ENCODE peak calls at places on chromosomes 12 and 14, in six cellular contexts. C is left ventricle myocardium inferior, G is heart right ventricle, N is cardiac fibroblast, Z is AG10803, R is Caco-2. H is an unnamed sample.

GRCh38 chr12:75503459-75503858 is 8.0 kb downstream of the KRR1 start:
- DNase-seq in Z (no peak), R (no peak), C (no peak), N (no peak), G (no peak), H (no peak)

GRCh38 chr12:13223176-13223806 is 26.8 kb downstream of the EMP1 start:
- DNase-seq in R (peak; percentile 64), Z (peak; percentile 93), C (no peak), G (no peak), N (peak; percentile 91), H (no peak)

GRCh38 chr12:71456316-71456715 is 16.7 kb downstream of the LGR5 start:
- DNase-seq in N (no peak), C (no peak), G (no peak), Z (no peak), R (no peak), H (no peak)

GRCh38 chr14:66111891-66112290 is 374.3 kb upstream of the CCDC196 start:
- DNase-seq in G (no peak), N (no peak), Z (no peak), C (no peak), R (no peak), H (no peak)

GRCh38 chr14:59336078-59336477 is 129.1 kb downstream of the GPR135 start:
- DNase-seq in R (no peak), G (no peak), C (no peak), Z (no peak), N (peak; percentile 33), H (no peak)

GRCh38 chr14:101335061-101335661 is 226.1 kb upstream of the DIO3 start:
- DNase-seq in C (no peak), G (no peak), N (no peak), Z (no peak), R (peak; percentile 32), H (no peak)

GRCh38 chr12:58850826-58851225 is 69.5 kb downstream of the LRIG3 start:
- DNase-seq in N (no peak), G (no peak), R (no peak), Z (peak; percentile 58), C (no peak), H (no peak)

GRCh38 chr12:93813181-93813580 is 136.0 kb downstream of the CRADD start:
- DNase-seq in Z (peak; percentile 61), R (no peak), C (no peak), N (peak; percentile 55), G (no peak), H (no peak)

GRCh38 chr12:54173906-54174471 is 14.8 kb downstream of the SMUG1 start:
- DNase-seq in C (no peak), Z (no peak), G (no peak), N (no peak), R (no peak), H (no peak)

GRCh38 chr14:38225946-38226345 is 18.2 kb downstream of the SSTR1 start:
- DNase-seq in G (no peak), C (no peak), R (no peak), Z (no peak), N (no peak), H (no peak)

GRCh38 chr12:12182926-12183325 is 83.9 kb downstream of the LRP6 start:
- DNase-seq in Z (peak; percentile 69), G (no peak), R (no peak), N (peak; percentile 40), C (no peak), H (no peak)

GRCh38 chr14:68939893-68940613 is 39.0 kb downstream of the ACTN1 start:
- DNase-seq in C (peak; percentile 80), G (peak; percentile 74), Z (peak; percentile 97), N (peak; percentile 99), R (peak; percentile 43), H (no peak)

GRCh38 chr14:55241673-55242072 is 29.5 kb upstream of the FBXO34 start:
- DNase-seq in N (no peak), C (no peak), R (no peak), G (no peak), Z (no peak), H (no peak)

GRCh38 chr12:82880442-82880901 is 193.8 kb downstream of the TMTC2 start:
- DNase-seq in N (no peak), C (no peak), R (no peak), Z (no peak), G (no peak), H (peak; percentile 50)

GRCh38 chr14:56905282-56905681 is 95.0 kb upstream of the OTX2 start:
- DNase-seq in N (no peak), R (no peak), C (no peak), Z (no peak), G (no peak), H (no peak)

GRCh38 chr14:97120204-97121120 is 323.3 kb downstream of the VRK1 start:
- DNase-seq in C (no peak), N (no peak), R (no peak), G (no peak), Z (no peak), H (no peak)

GRCh38 chr12:94650143-94651056 is at the start of gene TMCC3:
- DNase-seq in Z (no peak), R (peak; percentile 29), G (peak; percentile 58), C (peak; percentile 51), N (peak; percentile 27), H (no peak)

GRCh38 chr14:61183486-61183885 is 97.7 kb downstream of the TMEM30B start:
- DNase-seq in R (no peak), G (no peak), N (peak; percentile 40), Z (peak; percentile 41), C (no peak), H (no peak)

GRCh38 chr12:132603240-132604107 is 6.9 kb downstream of the LRCOL1 start:
- DNase-seq in Z (no peak), C (no peak), N (no peak), R (no peak), G (no peak), H (no peak)
- H3K4me3 ChIP-seq in Z (no peak overlapping the region), C (peak overlapping the region; percentile 66), N (no peak overlapping the region), R (no peak overlapping the region), G (peak overlapping the region; percentile 64), H (no peak overlapping the region)

GRCh38 chr12:48980953-48981756 is 3.0 kb downstream of the WNT1 start:
- DNase-seq in N (no peak), C (no peak), G (no peak), R (peak; percentile 84), Z (no peak), H (no peak)
- TF ChIP-seq CTCF in N (peak; percentile 17), C (peak; percentile 12), G (peak; percentile 16), R (peak; percentile 76), Z (no peak), H (no peak)

DNA sequence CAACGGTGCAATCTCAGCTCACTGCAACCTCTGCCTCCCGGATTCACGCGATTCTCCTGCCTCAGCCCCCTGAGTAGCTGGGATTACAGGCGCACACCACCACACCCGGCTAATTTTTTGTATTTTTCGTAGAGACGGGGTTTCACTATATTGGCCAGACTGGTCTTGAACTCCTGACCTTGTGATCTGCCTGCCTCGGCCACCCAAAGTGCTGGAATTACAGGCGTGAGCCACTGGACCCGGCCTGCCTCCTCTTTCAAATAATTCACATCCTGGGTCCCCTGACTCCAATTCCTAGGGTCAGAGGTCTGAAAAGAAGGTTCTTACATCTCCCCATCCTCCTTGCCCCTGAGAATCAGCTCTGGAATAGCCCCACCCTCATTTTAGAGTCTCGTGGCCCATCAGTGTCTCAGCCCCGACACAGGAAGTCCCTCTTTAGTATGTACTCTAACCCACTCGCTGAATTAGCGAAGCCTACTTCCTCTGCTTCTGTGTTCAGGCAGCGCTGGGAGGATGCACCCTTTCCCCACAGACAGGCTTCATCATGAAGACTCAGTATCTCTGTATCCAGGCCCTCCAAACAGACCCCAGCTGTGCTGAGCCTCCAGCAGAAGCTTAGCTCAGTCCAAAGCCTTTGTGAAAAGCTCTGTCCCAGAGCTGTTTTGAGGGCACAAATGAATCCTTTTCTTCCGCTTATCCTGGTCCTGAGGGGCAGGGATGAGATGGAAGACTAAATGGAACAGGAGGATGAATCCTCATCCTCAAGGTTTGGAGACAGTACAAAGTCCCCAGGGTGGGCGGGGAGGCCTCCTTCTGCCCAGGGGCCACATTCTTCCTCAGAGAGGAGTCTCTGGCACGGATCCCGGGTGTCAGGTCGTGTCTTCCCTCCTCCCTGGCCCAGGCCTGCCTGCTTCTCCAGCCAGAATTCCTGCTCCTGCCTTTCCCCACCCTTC is 3.5 kb downstream of the LPAR5 start:
- DNase-seq in C (no peak), R (no peak), Z (no peak), N (no peak), G (no peak), H (no peak)
- H3K4me3 ChIP-seq in C (peak overlapping the region; percentile 62), R (no peak overlapping the region), Z (no peak overlapping the region), N (no peak overlapping the region), G (no peak overlapping the region), H (no peak overlapping the region)

DNA sequence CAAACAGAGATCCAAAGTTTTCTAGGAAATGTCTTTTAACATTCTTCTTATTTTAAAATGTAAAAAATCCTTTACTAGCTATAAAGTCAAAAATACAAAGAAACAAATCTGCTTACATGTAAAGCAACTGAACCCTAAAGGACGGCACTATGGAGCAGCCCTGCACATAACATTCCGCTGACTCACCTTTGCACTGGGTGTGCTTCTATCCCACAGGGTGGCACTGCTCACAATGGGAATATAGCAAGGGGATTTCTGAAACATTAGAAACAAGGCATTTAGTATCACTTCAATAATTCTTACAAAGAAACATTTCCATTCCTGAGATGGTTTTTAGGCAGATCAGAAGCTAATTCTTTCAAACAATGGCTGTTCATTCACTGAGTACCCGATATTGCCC is 94.3 kb downstream of the C12orf42 start:
- DNase-seq in G (no peak), R (peak; percentile 14), C (no peak), N (no peak), Z (no peak), H (no peak)
- TF ChIP-seq CTCF in G (no peak), R (peak; percentile 47), C (no peak), N (no peak), Z (no peak), H (peak; percentile 26)

GRCh38 chr12:3455312-3455711 is 35.7 kb upstream of the PRMT8 start:
- DNase-seq in N (no peak), G (no peak), C (no peak), R (no peak), Z (no peak), H (no peak)

GRCh38 chr12:3453266-3453862 is 37.6 kb upstream of the PRMT8 start:
- DNase-seq in N (no peak), R (no peak), G (no peak), C (no peak), Z (no peak), H (no peak)

GRCh38 chr12:3454780-3455179 is 36.2 kb upstream of the PRMT8 start:
- DNase-seq in N (no peak), Z (no peak), C (no peak), G (no peak), R (no peak), H (no peak)

GRCh38 chr12:3452348-3452747 is 38.7 kb upstream of the PRMT8 start:
- DNase-seq in G (no peak), R (no peak), Z (no peak), C (no peak), N (no peak), H (no peak)

DNA sequence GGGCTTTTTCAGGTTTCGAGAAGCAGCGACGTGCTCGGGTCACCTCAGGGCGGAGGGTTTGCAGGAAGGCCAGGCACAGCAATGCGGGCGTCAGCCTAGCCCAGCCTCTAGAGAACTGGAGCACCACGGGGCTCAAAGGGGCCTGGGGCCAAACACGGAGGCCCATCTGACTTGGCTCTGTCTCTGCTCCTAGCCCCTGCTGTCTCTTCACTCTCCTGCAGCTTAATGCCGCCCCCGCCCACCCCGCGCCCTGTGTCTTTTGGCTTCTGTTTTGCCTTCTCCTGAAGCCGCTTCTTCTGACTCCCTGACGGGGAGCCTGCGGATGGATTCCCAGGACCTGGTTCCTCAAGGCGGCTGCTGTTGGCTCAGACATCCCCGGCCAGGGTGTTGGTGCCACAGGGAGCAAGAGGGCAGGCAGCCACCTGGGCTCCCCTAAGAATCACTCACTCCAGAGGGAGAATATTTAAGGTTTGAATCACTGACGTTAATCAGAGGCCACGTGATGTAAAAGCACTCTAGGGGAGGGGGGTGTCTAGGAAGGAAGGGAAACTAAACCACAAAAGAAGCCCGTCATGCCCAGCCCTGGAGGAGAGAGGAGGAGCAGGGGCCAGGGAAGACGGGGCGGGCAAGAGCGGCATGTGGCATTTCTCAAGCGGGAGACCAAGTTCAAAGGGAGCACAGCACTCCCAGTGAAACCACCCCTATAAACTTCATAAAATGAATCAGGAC is 36.9 kb upstream of the PRMT8 start:
- DNase-seq in G (no peak), C (no peak), R (no peak), Z (peak; percentile 26), N (peak; percentile 41), H (no peak)
- H3K4me3 ChIP-seq in G (no peak overlapping the region), C (no peak overlapping the region), R (no peak overlapping the region), Z (no peak overlapping the region), N (no peak overlapping the region), H (no peak overlapping the region)